ENCODE peak calls at places on chromosomes 3 and 15, in six cellular contexts. I is adrenal gland, B is sigmoid colon, U is A549, S is tibial artery, L is mucosa of descending colon. J is an unnamed sample.
A peak's percentile ranks its signal among the peaks of the same experiment; 100 is the strongest.

GRCh38 chr3:127371846-127372245 is 84.0 kb upstream of the PRR20G start:
- DNase-seq in I (no peak), B (no peak), U (no peak), S (no peak), L (no peak), J (no peak)

GRCh38 chr3:187922704-187923393 is 177.6 kb upstream of the BCL6 start:
- DNase-seq in I (no peak), B (no peak), U (peak; percentile 29), S (no peak), L (no peak), J (no peak)

GRCh38 chr3:188158731-188159355 is 4.9 kb downstream of the LPP start:
- DNase-seq in I (no peak), B (no peak), U (no peak), S (no peak), L (no peak), J (no peak)

GRCh38 chr3:134677196-134677986 is 26.6 kb upstream of the KY start:
- DNase-seq in I (peak; percentile 65), B (no peak), U (peak; percentile 19), S (no peak), L (no peak), J (no peak)

GRCh38 chr3:10428393-10429091 is 76.8 kb downstream of the ATP2B2 start:
- DNase-seq in I (no peak), B (no peak), U (no peak), S (no peak), L (no peak), J (no peak)

GRCh38 chr15:31111091-31111647 is 9.6 kb upstream of the TRPM1 start:
- DNase-seq in I (no peak), B (no peak), U (no peak), S (no peak), L (no peak), J (peak; percentile 28)

GRCh38 chr3:156693166-156693565 is 18.8 kb downstream of the TIPARP start:
- DNase-seq in I (no peak), B (no peak), U (no peak), S (no peak), L (no peak), J (no peak)

GRCh38 chr3:34634939-34635338 is 836.5 kb downstream of the PDCD6IP start:
- DNase-seq in I (no peak), B (no peak), U (no peak), S (no peak), L (no peak), J (no peak)

GRCh38 chr3:183317886-183318845 is 65.1 kb downstream of the B3GNT5 start:
- DNase-seq in I (no peak), B (no peak), U (no peak), S (no peak), L (no peak), J (no peak)

GRCh38 chr3:22887664-22888291 is 315.3 kb upstream of the UBE2E2 start:
- DNase-seq in I (peak; percentile 31), B (no peak), U (peak; percentile 53), S (no peak), L (no peak), J (no peak)

GRCh38 chr15:90412356-90413194 is 24.5 kb downstream of the IQGAP1 start:
- DNase-seq in I (no peak), B (no peak), U (peak; percentile 47), S (peak; percentile 67), L (no peak), J (no peak)

GRCh38 chr3:195914648-195915473 is 6.5 kb upstream of the TNK2 start:
- DNase-seq in I (peak; percentile 98), B (peak; percentile 97), U (peak; percentile 93), S (peak; percentile 89), L (peak; percentile 91), J (peak; percentile 97)

GRCh38 chr3:45572755-45573154 is 21.8 kb upstream of the LIMD1 start:
- DNase-seq in I (no peak), B (peak; percentile 4), U (no peak), S (no peak), L (no peak), J (no peak)

GRCh38 chr3:141561426-141562034 is 74.7 kb downstream of the RASA2 start:
- DNase-seq in I (peak; percentile 41), B (no peak), U (peak; percentile 81), S (no peak), L (no peak), J (no peak)

GRCh38 chr15:22888120-22888859 is 49.8 kb downstream of the NIPA2 start:
- DNase-seq in I (peak; percentile 66), B (no peak), U (peak; percentile 71), S (no peak), L (no peak), J (peak; percentile 82)

GRCh38 chr3:86996261-86996955 is 5.5 kb upstream of the VGLL3 start:
- DNase-seq in I (no peak), B (no peak), U (no peak), S (no peak), L (no peak), J (no peak)

GRCh38 chr3:170356596-170357175 is 829 bp upstream of the SKIL start:
- DNase-seq in I (peak; percentile 86), B (peak; percentile 90), U (peak; percentile 84), S (peak; percentile 81), L (peak; percentile 91), J (peak; percentile 95)

GRCh38 chr15:74365619-74366445 is 1.6 kb downstream of the CYP11A1 start:
- DNase-seq in I (peak; percentile 81), B (peak; percentile 81), U (no peak), S (peak; percentile 38), L (no peak), J (peak; percentile 87)

GRCh38 chr3:41328916-41329315 is 129.6 kb downstream of the CTNNB1 start:
- DNase-seq in I (no peak), B (no peak), U (no peak), S (no peak), L (no peak), J (no peak)

GRCh38 chr3:162134571-162134970 is 638.0 kb downstream of the OTOL1 start:
- DNase-seq in I (no peak), B (no peak), U (no peak), S (no peak), L (no peak), J (no peak)

GRCh38 chr3:197242784-197243432 is 55.5 kb downstream of the DLG1 start:
- DNase-seq in I (no peak), B (no peak), U (peak; percentile 4), S (no peak), L (no peak), J (no peak)

GRCh38 chr3:197241173-197241572 is 57.2 kb downstream of the DLG1 start:
- DNase-seq in I (no peak), B (no peak), U (no peak), S (no peak), L (no peak), J (no peak)

GRCh38 chr3:197249542-197249941 is 48.9 kb downstream of the DLG1 start:
- DNase-seq in I (no peak), B (no peak), U (no peak), S (no peak), L (no peak), J (no peak)

GRCh38 chr3:197248341-197248740 is 50.1 kb downstream of the DLG1 start:
- DNase-seq in I (no peak), B (no peak), U (peak; percentile 13), S (no peak), L (no peak), J (no peak)

GRCh38 chr3:197244751-197245150 is 53.7 kb downstream of the DLG1 start:
- DNase-seq in I (no peak), B (no peak), U (no peak), S (no peak), L (no peak), J (no peak)
- H3K9me3 ChIP-seq in I (no peaks in the 10 kb centered on the region), B (peaks cover 9% of the 10 kb centered on the region), U (peaks cover 45% of the 10 kb centered on the region), S (peaks cover 5% of the 10 kb centered on the region), L (peaks cover 46% of the 10 kb centered on the region), J (peaks cover 56% of the 10 kb centered on the region)

GRCh38 chr3:70974752-70975151 is 608.8 kb downstream of the FOXP1 start:
- DNase-seq in I (no peak), B (no peak), U (no peak), S (no peak), L (no peak), J (no peak)

GRCh38 chr3:70970952-70971351 is 612.6 kb downstream of the FOXP1 start:
- DNase-seq in I (no peak), B (no peak), U (no peak), S (no peak), L (no peak), J (no peak)

GRCh38 chr3:70972855-70973254 is 610.7 kb downstream of the FOXP1 start:
- DNase-seq in I (no peak), B (no peak), U (no peak), S (no peak), L (no peak), J (no peak)

GRCh38 chr3:70970136-70970535 is 613.4 kb downstream of the FOXP1 start:
- DNase-seq in I (no peak), B (no peak), U (no peak), S (no peak), L (no peak), J (no peak)

DNA sequence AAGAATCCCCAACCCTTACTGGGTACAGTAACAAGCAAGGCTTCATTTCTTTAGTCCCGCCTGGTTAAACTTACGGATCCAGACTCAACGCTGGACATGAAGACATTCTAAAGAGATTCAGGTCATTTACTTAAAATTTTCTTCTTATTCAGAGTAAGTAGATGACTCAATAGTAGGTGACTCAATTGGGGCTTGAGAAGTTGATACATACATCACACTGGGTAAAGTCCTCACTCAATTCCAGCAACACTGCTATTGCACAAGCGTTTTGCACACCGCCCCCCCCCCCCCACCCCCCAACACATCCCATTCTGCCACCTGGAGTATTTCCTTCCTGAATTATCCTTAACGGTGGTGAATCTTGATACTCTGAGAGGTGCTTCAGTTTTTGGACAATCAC is 610.0 kb downstream of the FOXP1 start:
- DNase-seq in I (no peak), B (no peak), U (peak; percentile 30), S (no peak), L (no peak), J (no peak)
- H3K4me3 ChIP-seq in I (no peak overlapping the region), B (no peak overlapping the region), U (no peak overlapping the region), S (no peak overlapping the region), L (no peak overlapping the region), J (no peak overlapping the region)

GRCh38 chr15:95501865-95502264 is 828.6 kb upstream of the NR2F2 start:
- DNase-seq in I (no peak), B (no peak), U (no peak), S (no peak), L (no peak), J (no peak)
- H3K9me3 ChIP-seq in I (no peaks in the 10 kb centered on the region), B (no peaks in the 10 kb centered on the region), U (no peaks in the 10 kb centered on the region), S (no peaks in the 10 kb centered on the region), L (no peaks in the 10 kb centered on the region), J (no peaks in the 10 kb centered on the region)

GRCh38 chr15:48644498-48644826 is 1.0 kb downstream of the FBN1 start:
- DNase-seq in I (peak; percentile 45), B (peak; percentile 80), U (no peak), S (peak; percentile 57), L (no peak), J (peak; percentile 58)
- H3K4me3 ChIP-seq in I (peak overlapping the region; percentile 91), B (peak overlapping the region; percentile 56), U (peak overlapping the region; percentile 76), S (peak overlapping the region; percentile 98), L (no peak overlapping the region), J (peak overlapping the region; percentile 89)